ENCODE peak calls at places on chromosomes 5 and 9, in seven cellular contexts. A is activated T-cell treated with anti-CD3 and anti-CD28 coated beads, Interleukin-2, amount 50 U/mL, for 24 hours; G is foreskin melanocyte; W is transverse colon; J is colonic mucosa; H is NCI-H1105 treated with DMSO at 0.1 percent for 48 hours; C is GM13976. P is an unnamed sample.

GRCh38 chr5:150510460-150511263 is 2.7 kb downstream of the NDST1 start:
- DNase-seq in A (no peak), G (no peak), W (peak), J (peak), H (no peak), C (no peak), P (no peak)

GRCh38 chr5:133859073-133859472 is 109.4 kb downstream of the C5orf15 start:
- DNase-seq in A (no peak), G (no peak), W (no peak), J (no peak), H (no peak), C (no peak), P (no peak)

GRCh38 chr5:179267071-179267670 is 78.1 kb downstream of the ADAMTS2 start:
- DNase-seq in A (peak), G (no peak), W (peak), J (no peak), H (no peak), C (no peak), P (no peak)

GRCh38 chr5:124906339-124907097 is 160.1 kb upstream of the ZNF608 start:
- DNase-seq in A (no peak), G (peak), W (peak), J (peak), H (peak), C (no peak), P (peak)

GRCh38 chr9:22052376-22052945 is 43.4 kb upstream of the CDKN2B start:
- DNase-seq in A (no peak), G (peak), W (no peak), J (no peak), H (no peak), C (peak), P (peak)

GRCh38 chr9:16029056-16029615 is 476.3 kb downstream of the CCDC171 start:
- DNase-seq in A (no peak), G (no peak), W (no peak), J (no peak), H (no peak), C (no peak), P (no peak)

GRCh38 chr5:59506285-59506877 is 387.1 kb downstream of the PDE4D start:
- DNase-seq in A (no peak), G (no peak), W (no peak), J (no peak), H (peak), C (no peak), P (peak)

GRCh38 chr9:135016876-135017275 is 70.6 kb upstream of the OLFM1 start:
- DNase-seq in A (no peak), G (no peak), W (no peak), J (no peak), H (no peak), C (no peak), P (no peak)

GRCh38 chr9:136525207-136525606 is 20.6 kb downstream of the NOTCH1 start:
- DNase-seq in A (no peak), G (no peak), W (no peak), J (no peak), H (no peak), C (no peak), P (no peak)

GRCh38 chr9:88533951-88534455 is 975 bp upstream of the NXNL2 start:
- DNase-seq in A (no peak), G (no peak), W (peak), J (peak), H (no peak), C (no peak), P (no peak)

GRCh38 chr9:114958021-114958846 is 27.8 kb upstream of the TNFSF8 start:
- DNase-seq in A (peak), G (no peak), W (peak), J (peak), H (no peak), C (no peak), P (no peak)

GRCh38 chr9:93670208-93671029 is 94.0 kb downstream of the PHF2 start:
- DNase-seq in A (peak), G (peak), W (peak), J (peak), H (no peak), C (no peak), P (peak)

GRCh38 chr9:129208191-129209091 is 30.4 kb upstream of the IER5L start:
- DNase-seq in A (peak), G (no peak), W (no peak), J (no peak), H (no peak), C (no peak), P (no peak)

P was measured in NCI-H446 treated with DMSO at 0.1 percent for 48 hours.